ENCODE peak calls at places on chromosomes 6 and 20, in five cellular contexts. U is neural crest cell; E is HEK293T; A is progenitor cell of endocrine pancreas; H is effector CD8-positive, alpha-beta T cell. R is an unnamed sample.

GRCh38 chr6:44548319-44548718 is 160.8 kb downstream of the CDC5L start:
- DNase-seq in U (no peak), E (no peak), A (no peak), H (no peak), R (no peak)

GRCh38 chr20:1902188-1902587 is 7.0 kb downstream of the SIRPA start:
- DNase-seq in U (no peak), E (no peak), A (no peak), H (no peak), R (no peak)

GRCh38 chr20:13455713-13456112 is 183.0 kb downstream of the TASP1 start:
- DNase-seq in U (no peak), E (no peak), A (no peak), H (no peak), R (no peak)

GRCh38 chr6:85396159-85396808 is 53.6 kb upstream of the NT5E start:
- DNase-seq in U (no peak), E (no peak), A (no peak), H (no peak), R (no peak)

GRCh38 chr6:134323698-134324097 is 5.8 kb upstream of the SGK1 start:
- DNase-seq in U (no peak), E (no peak), A (no peak), H (no peak), R (no peak)

GRCh38 chr6:26232950-26233607 is 131.9 kb upstream of the BTN3A2 start:
- DNase-seq in U (no peak), E (no peak), A (no peak), H (no peak), R (no peak)

GRCh38 chr20:17912916-17913315 is 55.7 kb downstream of the SNX5 start:
- DNase-seq in U (no peak), E (no peak), A (no peak), H (no peak), R (no peak)

GRCh38 chr6:15969236-15969778 is 159.6 kb upstream of the MYLIP start:
- DNase-seq in U (no peak), E (no peak), A (no peak), H (no peak), R (no peak)

GRCh38 chr6:30922447-30922852 is 8.4 kb downstream of the VARS2 start:
- DNase-seq in U (no peak), E (no peak), A (no peak), H (no peak), R (no peak)

R was measured in T-helper 17 cell.